ENCODE peak calls at places on chromosomes 6 and 20, in four cellular contexts. W is SK-N-SH, Y is WTC11, J is IMR-90. V is an unnamed sample.

GRCh38 chr6:35328108-35328723 is 14.1 kb upstream of the PPARD start:
- DNase-seq in J (no peak), W (no peak), Y (no peak), V (peak)

GRCh38 chr20:37541326-37541725 is 13.7 kb upstream of the BLCAP start:
- DNase-seq in J (no peak), Y (no peak), W (no peak), V (no peak)

GRCh38 chr20:11654766-11655165 is 262.9 kb upstream of the BTBD3 start:
- DNase-seq in J (no peak), W (no peak), Y (no peak), V (no peak)

GRCh38 chr6:80132942-80133517 is 26.6 kb downstream of the BCKDHB start:
- DNase-seq in J (peak), W (peak), Y (peak), V (peak)

GRCh38 chr20:7848351-7848750 is 91.9 kb downstream of the HAO1 start:
- DNase-seq in W (no peak), Y (no peak), J (no peak), V (no peak)

GRCh38 chr20:38873050-38873581 is 53.1 kb upstream of the FAM83D start:
- DNase-seq in J (no peak), Y (no peak), W (no peak), V (no peak)

GRCh38 chr6:36678488-36679042 is at the start of gene CDKN1A:
- DNase-seq in J (peak), W (peak), Y (peak), V (peak)

GRCh38 chr6:91509711-91510110 is 922.8 kb upstream of the MAP3K7 start:
- DNase-seq in W (no peak), J (no peak), Y (no peak), V (no peak)

GRCh38 chr20:12394786-12395185 is 477.1 kb downstream of the BTBD3 start:
- DNase-seq in Y (peak), W (no peak), J (no peak), V (no peak)

GRCh38 chr6:43395822-43396221 is 26.4 kb upstream of the ZNF318 start:
- DNase-seq in W (peak), J (no peak), Y (no peak), V (no peak)

GRCh38 chr20:2603816-2604505 is 48.5 kb upstream of the NOP56 start:
- DNase-seq in Y (no peak), W (peak), J (no peak), V (no peak)

GRCh38 chr20:59253325-59253724 is 47.1 kb upstream of the EDN3 start:
- DNase-seq in J (no peak), Y (no peak), W (no peak), V (no peak)

GRCh38 chr6:140912686-140913085 is 1220.0 kb upstream of the GJE1 start:
- DNase-seq in Y (no peak), J (no peak), W (no peak), V (peak)

GRCh38 chr20:58146761-58147160 is 81.7 kb downstream of the ANKRD60 start:
- DNase-seq in W (no peak), Y (no peak), J (no peak), V (no peak)

GRCh38 chr20:48759631-48760245 is 68.1 kb downstream of the PREX1 start:
- DNase-seq in Y (no peak), J (no peak), W (no peak), V (no peak)

GRCh38 chr20:51388227-51388626 is 154.3 kb downstream of the NFATC2 start:
- DNase-seq in W (no peak), J (peak), Y (no peak), V (no peak)

GRCh38 chr6:100194535-100194934 is 200.5 kb upstream of the MCHR2 start:
- DNase-seq in J (no peak), Y (no peak), W (no peak), V (no peak)

GRCh38 chr20:25009218-25010145 is 16.9 kb upstream of the APMAP start:
- DNase-seq in J (no peak), Y (no peak), W (no peak), V (no peak)

GRCh38 chr20:44117296-44118184 is 69.4 kb downstream of the JPH2 start:
- DNase-seq in Y (no peak), W (no peak), J (no peak), V (no peak)

GRCh38 chr6:25051083-25051482 is 115.3 kb upstream of the RIPOR2 start:
- DNase-seq in Y (no peak), J (no peak), W (no peak), V (no peak)

GRCh38 chr6:25054469-25054868 is 118.7 kb upstream of the RIPOR2 start:
- DNase-seq in W (no peak), Y (no peak), J (peak), V (no peak)

GRCh38 chr6:25056130-25056529 is 120.4 kb upstream of the RIPOR2 start:
- DNase-seq in J (no peak), Y (no peak), W (no peak), V (no peak)

GRCh38 chr6:25052181-25052580 is 116.4 kb upstream of the RIPOR2 start:
- DNase-seq in Y (no peak), J (no peak), W (no peak), V (no peak)

DNA sequence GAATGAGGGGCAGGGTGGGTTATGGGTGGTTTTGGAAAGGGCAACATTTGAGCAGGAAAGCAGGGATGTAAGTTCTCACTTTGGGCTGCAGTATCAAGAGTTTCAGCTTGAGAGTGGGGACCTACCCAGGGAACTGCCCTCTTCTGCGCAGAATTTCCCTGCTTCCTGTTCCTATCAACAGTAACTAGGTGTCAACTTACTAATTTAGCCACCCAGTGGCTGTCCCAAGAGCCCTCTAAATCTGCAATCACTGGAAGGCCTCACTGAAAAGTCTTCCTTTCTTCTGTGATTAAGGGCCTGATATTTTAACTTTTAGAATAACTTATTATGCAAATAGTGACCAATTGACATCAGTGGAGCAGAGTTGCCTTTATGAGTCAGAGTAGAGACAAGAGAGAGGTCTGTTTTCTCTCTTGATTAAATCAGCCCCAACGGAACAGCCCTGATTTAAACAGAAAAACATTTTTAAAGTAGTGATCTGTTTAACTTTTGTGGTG is 118.2 kb upstream of the RIPOR2 start:
- DNase-seq in J (peak), W (no peak), Y (no peak), V (no peak)
- TF ChIP-seq USF2 in J (no peak), W (no peak), Y (no peak), V (no peak)

DNA sequence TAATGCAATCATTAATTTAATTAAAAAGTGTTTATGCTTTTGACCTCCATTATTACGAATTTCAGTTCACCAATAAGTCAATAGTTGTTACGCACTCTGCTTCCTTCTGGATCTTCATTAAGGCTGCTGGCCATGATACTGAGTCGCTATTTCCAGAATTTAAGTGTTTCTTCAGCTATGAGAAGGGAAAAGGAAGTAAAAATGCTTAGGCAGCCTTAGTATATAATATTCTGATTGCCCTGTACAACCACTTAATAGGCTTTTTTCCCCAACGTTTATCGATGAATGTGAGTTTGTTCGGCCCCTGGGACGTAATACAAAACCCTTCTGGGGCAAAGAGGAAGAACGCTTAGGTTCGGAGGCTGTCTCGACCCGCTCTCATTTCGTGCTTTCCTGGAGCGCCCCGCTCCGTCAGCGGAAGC is 644 bp downstream of the OARD1 start:
- DNase-seq in J (peak), W (no peak), Y (peak), V (no peak)
- TF ChIP-seq USF2 in J (no peak), W (no peak), Y (no peak), V (no peak)

DNA sequence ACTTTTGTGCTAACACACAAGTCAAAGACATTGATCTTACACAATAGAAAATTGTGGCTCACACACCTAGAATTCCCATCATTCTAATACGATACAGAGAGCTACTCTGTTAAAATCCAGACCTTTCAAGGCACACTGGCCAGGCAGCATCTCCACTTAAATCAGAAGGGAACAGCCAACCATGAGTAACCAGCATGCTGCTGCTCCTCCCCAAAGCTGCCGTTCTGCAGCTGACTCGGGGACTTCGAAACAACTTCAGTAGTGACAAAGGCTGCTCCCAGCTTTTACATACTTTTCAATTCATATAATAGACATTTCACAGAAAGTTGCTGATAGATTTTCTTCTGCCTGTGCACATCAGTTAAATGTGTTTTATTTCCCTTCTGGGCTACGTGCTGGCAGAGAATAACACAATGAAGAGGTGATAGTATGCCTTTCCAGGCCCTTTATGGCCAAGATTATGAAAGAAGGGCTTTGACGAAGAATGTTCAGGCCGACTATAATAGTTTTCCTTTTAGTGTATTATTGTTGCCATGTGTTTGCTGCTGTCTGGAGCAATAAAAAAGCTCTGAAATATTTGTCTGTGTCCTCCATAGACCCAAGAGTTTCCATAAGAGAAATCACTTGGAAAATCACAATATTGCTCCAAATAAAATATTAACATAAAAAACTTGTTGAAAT is 158.9 kb downstream of the GMDS start:
- DNase-seq in J (no peak), Y (no peak), W (no peak), V (no peak)
- TF ChIP-seq USF2 in J (no peak), Y (no peak), W (no peak), V (no peak)

GRCh38 chr6:24273471-24273870 is 84.4 kb downstream of the DCDC2 start:
- DNase-seq in W (no peak), Y (no peak), J (peak), V (no peak)
- TF ChIP-seq USF2 in W (no peak), Y (no peak), J (no peak), V (no peak)

GRCh38 chr6:159608961-159609673 is 83.9 kb downstream of the SOD2 start:
- DNase-seq in Y (peak), W (no peak), J (peak), V (peak)
- TF ChIP-seq USF2 in Y (no peak), W (no peak), J (no peak), V (no peak)

DNA sequence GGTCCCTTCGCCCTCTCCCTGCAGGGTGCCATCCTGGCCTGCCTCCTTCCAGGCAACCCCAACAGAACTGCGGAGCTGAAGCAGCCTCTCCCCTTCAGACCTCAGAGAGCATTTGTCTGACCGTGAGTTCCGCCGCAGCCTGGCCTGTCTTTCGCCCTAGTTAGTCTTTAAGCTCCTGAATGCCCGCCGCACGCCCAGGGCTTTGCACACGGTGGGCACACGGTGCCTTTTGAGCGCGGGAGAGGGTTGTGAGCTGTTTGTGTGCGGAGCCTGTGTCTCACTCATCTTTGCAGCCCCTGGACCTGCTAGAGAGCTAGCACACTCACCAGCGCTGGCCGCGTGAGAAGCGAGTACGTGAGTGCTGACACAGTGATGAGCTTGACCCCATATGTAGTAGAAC is 249.0 kb downstream of the FARS2 start:
- DNase-seq in Y (peak), W (no peak), J (no peak), V (no peak)
- TF ChIP-seq USF2 in Y (no peak), W (no peak), J (no peak), V (no peak)

DNA sequence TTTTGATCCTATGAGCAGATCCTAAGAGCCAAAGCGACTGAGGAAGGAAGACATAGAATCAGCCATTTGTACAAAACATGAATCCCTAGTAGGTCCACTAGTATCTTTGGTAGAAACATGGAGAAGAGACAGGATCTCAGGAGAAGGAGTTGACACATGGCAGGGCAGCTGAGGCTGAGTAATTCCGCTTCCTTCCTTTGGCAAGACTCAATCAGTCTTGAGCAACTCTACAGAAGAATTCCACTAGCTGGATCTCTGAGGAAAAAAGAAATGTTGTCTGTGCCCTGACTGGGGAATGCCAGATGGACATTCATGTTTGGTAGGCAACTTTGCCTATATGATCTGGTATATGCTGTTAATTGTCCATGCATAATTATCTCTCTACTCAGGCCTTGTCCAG is 35.3 kb downstream of the ESR1 start:
- DNase-seq in W (no peak), J (no peak), Y (no peak), V (no peak)
- TF ChIP-seq USF2 in W (no peak), J (no peak), Y (no peak), V (no peak)

GRCh38 chr6:143595256-143596036 is 82.3 kb upstream of the PHACTR2 start:
- DNase-seq in Y (no peak), J (no peak), W (no peak), V (no peak)

GRCh38 chr6:143596857-143597256 is 80.9 kb upstream of the PHACTR2 start:
- DNase-seq in W (no peak), Y (no peak), J (peak), V (no peak)

GRCh38 chr6:143591441-143591840 is 79.9 kb upstream of the FUCA2 start:
- DNase-seq in Y (no peak), W (no peak), J (no peak), V (no peak)

GRCh38 chr6:143592335-143592734 is 80.8 kb upstream of the FUCA2 start:
- DNase-seq in Y (peak), W (no peak), J (no peak), V (peak)

GRCh38 chr6:143594647-143595046 is 83.1 kb upstream of the PHACTR2 start:
- DNase-seq in J (peak), Y (no peak), W (no peak), V (no peak)
- TF ChIP-seq USF2 in J (no peak), Y (no peak), W (no peak), V (no peak)

GRCh38 chr6:48032156-48032555 is 78.8 kb downstream of the PTCHD4 start:
- DNase-seq in J (peak), W (no peak), Y (no peak), V (peak)
- TF ChIP-seq USF2 in J (no peak), W (no peak), Y (no peak), V (no peak)

V was measured in HepG2.